ENCODE peak calls at places on chromosomes 7 and 10, in ten cellular contexts. W is mesendoderm, S is astrocyte, K is GM23248, M is colonic mucosa, H is keratinocyte, Q is H1, A is mesenchymal stem cell, T is PC-3, J is fibroblast of lung. P is an unnamed sample.

GRCh38 chr7:50832744-50833143 is 50.0 kb upstream of the GRB10 start:
- DNase-seq in H (peak), K (peak), T (peak), Q (no peak), S (peak), J (peak), A (peak), M (no peak), W (no peak), P (no peak)

GRCh38 chr10:73931767-73932624 is 21.1 kb downstream of the PLAU start:
- DNase-seq in H (peak), J (no peak), W (peak), K (no peak), Q (peak), A (no peak), S (no peak), M (peak), T (peak), P (peak)

GRCh38 chr10:45418859-45419672 is 45.0 kb downstream of the ALOX5 start:
- DNase-seq in T (no peak), H (no peak), S (peak), J (peak), Q (peak), K (peak), A (peak), M (peak), W (peak), P (peak)

GRCh38 chr7:148793590-148793989 is 90.5 kb downstream of the EZH2 start:
- DNase-seq in J (peak), S (no peak), K (peak), T (no peak), A (no peak), M (no peak), H (no peak), Q (no peak), W (no peak), P (no peak)

GRCh38 chr10:42637648-42638052 is 720 bp downstream of the ZNF33B start:
- DNase-seq in A (peak), T (no peak), K (no peak), J (no peak), S (no peak), M (no peak), H (no peak), Q (no peak), W (no peak), P (no peak)

GRCh38 chr10:74104996-74105395 is 45.6 kb downstream of the AP3M1 start:
- DNase-seq in Q (no peak), M (no peak), A (no peak), T (no peak), K (no peak), S (no peak), W (no peak), J (no peak), H (no peak), P (no peak)

GRCh38 chr10:1576467-1577259 is 160.7 kb downstream of the ADARB2 start:
- DNase-seq in J (no peak), H (no peak), K (no peak), W (no peak), S (no peak), T (no peak), Q (no peak), A (no peak), M (no peak), P (no peak)

GRCh38 chr10:115659616-115660015 is 566.5 kb downstream of the ATRNL1 start:
- DNase-seq in M (no peak), Q (no peak), A (no peak), K (no peak), W (no peak), S (peak), H (no peak), J (peak), T (no peak), P (no peak)

GRCh38 chr10:59580257-59580863 is 129.3 kb downstream of the SLC16A9 start:
- DNase-seq in W (peak), J (peak), S (peak), T (peak), H (no peak), M (no peak), K (peak), Q (no peak), A (peak), P (no peak)

GRCh38 chr10:43128958-43129706 is 9.1 kb upstream of the CSGALNACT2 start:
- DNase-seq in A (peak), M (peak), S (peak), H (peak), K (peak), T (peak), W (peak), Q (peak), J (peak), P (peak)

GRCh38 chr10:125859128-125859817 is 21.8 kb downstream of the DHX32 start:
- DNase-seq in T (no peak), A (no peak), K (no peak), M (no peak), H (no peak), J (no peak), W (no peak), Q (no peak), S (no peak), P (no peak)

DNA sequence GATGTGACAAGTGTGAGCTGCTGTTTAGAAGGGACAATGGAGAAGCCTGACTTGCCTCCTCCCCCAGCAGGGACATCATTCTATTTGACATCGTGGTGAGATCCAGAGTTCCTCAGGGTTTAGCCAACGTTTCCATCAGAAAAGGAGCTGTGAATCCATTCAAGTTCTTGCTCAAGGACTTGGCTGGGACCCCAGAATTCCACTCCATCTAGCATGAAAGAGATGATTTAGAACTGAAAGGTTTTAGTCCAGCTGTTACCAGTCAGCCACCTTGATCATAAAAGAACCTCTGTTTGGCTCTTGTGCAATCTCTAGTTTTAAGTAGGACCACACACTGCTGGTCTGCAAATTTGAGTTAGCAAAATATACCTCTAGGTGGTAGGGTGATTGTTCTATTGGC is 337.6 kb downstream of the FRMD4A start:
- DNase-seq in J (peak), K (peak), S (peak), A (peak), Q (no peak), M (no peak), W (no peak), T (no peak), H (no peak), P (no peak)
- H3K9ac ChIP-seq in J (no peak), K (no peak), S (no peak), A (no peak), Q (no peak), M (no peak), W (no peak), T (no peak), H (no peak), P (no peak)

GRCh38 chr7:104328308-104328969 is at the start of gene LHFPL3:
- DNase-seq in T (no peak), Q (peak), A (no peak), K (peak), S (no peak), M (peak), W (peak), H (no peak), J (no peak), P (peak)
- H3K4me3 ChIP-seq in T (no peak), Q (peak), A (peak), K (peak), S (peak), M (no peak), W (peak), H (no peak), J (peak), P (peak)

DNA sequence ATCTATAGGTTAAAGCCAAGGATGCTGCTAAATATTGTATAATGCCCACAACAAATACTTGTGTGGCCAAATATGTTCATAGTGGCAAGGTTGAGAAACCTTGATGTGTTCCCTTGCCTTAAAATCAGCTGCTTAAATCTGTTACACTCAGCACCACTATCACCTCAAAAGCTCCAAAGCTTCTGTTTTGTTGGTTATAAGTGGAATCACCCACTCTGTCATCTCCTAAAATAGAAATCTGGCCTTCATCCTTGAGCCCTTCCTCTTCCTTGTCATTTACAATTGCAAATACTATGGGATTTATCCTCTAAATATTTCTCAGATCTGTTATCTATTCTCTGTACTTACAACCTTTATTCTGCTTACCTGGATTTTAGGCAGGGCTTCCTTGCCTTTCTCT is 61.4 kb downstream of the CPED1 start:
- DNase-seq in W (no peak), H (no peak), Q (no peak), J (no peak), K (no peak), S (no peak), A (no peak), T (no peak), M (no peak), P (no peak)
- H3K27ac ChIP-seq in W (no peak), H (no peak), Q (no peak), J (no peak), K (no peak), S (no peak), A (no peak), T (no peak), M (no peak), P (no peak)

DNA sequence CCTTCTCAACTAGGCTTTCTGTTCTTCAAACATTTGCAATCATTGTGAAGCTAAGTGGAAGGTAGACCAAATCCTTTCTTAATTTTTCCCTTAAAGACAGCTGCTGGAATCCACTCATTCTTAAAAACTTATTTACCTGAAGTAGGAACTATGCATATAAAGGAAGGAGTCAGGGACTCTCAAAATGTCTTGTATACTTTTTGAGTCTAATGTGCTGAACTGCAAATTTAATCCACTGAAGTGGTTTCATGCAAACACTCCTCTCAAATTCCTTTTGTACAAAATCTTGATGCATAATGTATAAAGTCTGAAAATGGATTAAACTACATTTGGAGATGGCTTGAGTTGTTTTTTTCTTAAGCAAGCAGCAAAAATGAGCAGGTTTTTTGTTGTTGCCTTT is 118.0 kb downstream of the CABCOCO1 start:
- DNase-seq in T (no peak), J (no peak), K (no peak), Q (no peak), W (no peak), H (no peak), A (no peak), M (no peak), S (no peak), P (no peak)
- H3K9ac ChIP-seq in T (no peak), J (no peak), K (no peak), Q (no peak), W (no peak), H (no peak), A (no peak), M (no peak), S (no peak), P (no peak)

DNA sequence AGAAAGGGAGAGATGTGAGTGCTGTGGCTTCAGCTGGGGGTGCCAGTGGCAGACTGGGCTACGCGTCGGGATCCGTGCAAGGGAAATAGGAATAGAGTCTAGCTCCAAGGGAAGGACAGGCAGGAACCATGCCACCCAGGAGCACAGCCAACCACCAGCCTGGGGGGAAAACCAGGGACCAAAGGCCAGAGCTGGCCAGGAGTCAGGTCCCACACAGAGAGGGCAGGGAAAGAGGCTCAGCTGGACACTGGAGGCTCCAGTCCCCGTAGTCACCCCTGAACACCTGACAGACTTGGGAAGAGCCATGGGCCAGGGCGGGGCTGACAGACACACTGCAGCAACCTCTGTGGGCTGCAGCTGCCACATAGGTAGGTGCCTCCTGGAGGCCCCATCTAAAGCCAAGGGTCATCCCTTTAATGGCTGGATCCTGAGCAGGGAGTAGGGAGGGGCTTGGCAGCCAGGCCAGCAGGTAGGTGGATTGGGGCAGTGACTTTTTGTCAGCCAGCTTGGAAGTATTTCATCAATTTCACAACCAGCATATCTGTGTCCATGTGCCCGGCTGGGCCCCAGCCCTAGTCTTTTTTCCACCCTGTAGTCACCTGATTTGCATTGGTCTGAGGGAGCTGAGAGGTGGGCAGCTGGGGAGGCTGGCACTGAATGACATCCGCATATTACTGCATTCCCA is 163.2 kb downstream of the SH2D4B start:
- DNase-seq in A (no peak), K (no peak), W (no peak), S (no peak), Q (peak), T (no peak), H (no peak), M (no peak), J (no peak), P (no peak)
- H3K4me3 ChIP-seq in A (no peak), K (no peak), W (no peak), S (no peak), Q (no peak), T (no peak), H (no peak), M (no peak), J (no peak), P (no peak)